ENCODE peak calls at places on chromosomes 13 and 19, in six cellular contexts. K is AG10803, V is T-helper 2 cell, G is T-helper 1 cell, W is caudate nucleus, D is kidney epithelial cell. X is an unnamed sample.

GRCh38 chr19:38891791-38892190 is 7.6 kb downstream of the SIRT2 start:
- DNase-seq in D (no peak), V (no peak), W (peak), K (no peak), G (no peak), X (no peak)

GRCh38 chr19:5637971-5638370 is 15.1 kb downstream of the SAFB start:
- DNase-seq in G (no peak), K (peak), W (no peak), V (no peak), D (no peak), X (no peak)

GRCh38 chr13:56424246-56424645 is 716.5 kb upstream of the PRR20A start:
- DNase-seq in G (no peak), D (no peak), K (no peak), V (no peak), W (no peak), X (no peak)

GRCh38 chr19:40666803-40667438 is 23.5 kb downstream of the NUMBL start:
- DNase-seq in G (no peak), V (no peak), W (no peak), K (no peak), D (no peak), X (no peak)

GRCh38 chr13:27293051-27293691 is 22.5 kb downstream of the RASL11A start:
- DNase-seq in K (no peak), D (no peak), G (no peak), V (no peak), W (no peak), X (no peak)

GRCh38 chr19:1651548-1652394 is 644 bp downstream of the TCF3 start:
- DNase-seq in D (no peak), V (no peak), W (no peak), K (peak), G (peak), X (no peak)

GRCh38 chr19:55305491-55305890 is 19.6 kb downstream of the TMEM150B start:
- DNase-seq in V (no peak), G (peak), W (no peak), D (no peak), K (peak), X (no peak)

GRCh38 chr19:33621065-33621785 is 528 bp upstream of the CHST8 start:
- DNase-seq in W (no peak), V (no peak), K (no peak), D (no peak), G (no peak), X (no peak)

GRCh38 chr19:45376045-45376724 is 5.8 kb upstream of the ERCC2 start:
- DNase-seq in D (peak), G (no peak), V (no peak), K (peak), W (no peak), X (no peak)

GRCh38 chr13:28093871-28094270 is 6.5 kb downstream of the FLT3 start:
- DNase-seq in V (no peak), D (no peak), G (no peak), K (no peak), W (no peak), X (no peak)

GRCh38 chr19:55206664-55207500 is 2.4 kb downstream of the PTPRH start:
- DNase-seq in K (peak), D (peak), G (peak), V (no peak), W (no peak), X (no peak)

GRCh38 chr13:59690857-59691500 is 472.7 kb downstream of the DIAPH3 start:
- DNase-seq in V (no peak), K (peak), G (no peak), W (no peak), D (no peak), X (no peak)

GRCh38 chr13:20105161-20105689 is 55.6 kb downstream of the GJA3 start:
- DNase-seq in G (no peak), W (no peak), K (no peak), D (no peak), V (no peak), X (no peak)

GRCh38 chr19:10431943-10432735 is 11.8 kb downstream of the PDE4A start:
- DNase-seq in K (peak), D (no peak), G (peak), V (peak), W (peak), X (no peak)

GRCh38 chr19:35577918-35578317 is 8.1 kb upstream of the PMIS2 start:
- DNase-seq in W (no peak), D (no peak), K (no peak), V (no peak), G (no peak), X (no peak)

GRCh38 chr19:35120492-35120891 is 4.9 kb downstream of the FXYD3 start:
- DNase-seq in G (no peak), V (no peak), W (no peak), K (peak), D (no peak), X (peak)

GRCh38 chr19:33429891-33430673 is 56.6 kb downstream of the CEBPG start:
- DNase-seq in W (no peak), V (no peak), K (no peak), D (no peak), G (no peak), X (peak)

GRCh38 chr13:21014139-21014665 is 47.2 kb downstream of the LATS2 start:
- DNase-seq in V (no peak), G (no peak), D (no peak), K (no peak), W (no peak), X (no peak)

GRCh38 chr13:63075126-63075525 is 1659.5 kb upstream of the PCDH20 start:
- DNase-seq in G (no peak), W (no peak), D (no peak), K (no peak), V (no peak), X (no peak)

GRCh38 chr19:41882568-41883462 is at the start of gene ARHGEF1:
- DNase-seq in K (peak), W (no peak), G (peak), D (no peak), V (peak), X (no peak)

GRCh38 chr19:11798391-11799296 is at the start of gene ZNF491:
- DNase-seq in G (peak), K (peak), W (peak), D (peak), V (peak), X (no peak)

GRCh38 chr13:27283906-27284523 is 13.4 kb downstream of the RASL11A start:
- DNase-seq in G (peak), K (peak), D (no peak), W (no peak), V (no peak), X (no peak)

GRCh38 chr19:58555369-58555885 is 522 bp upstream of the CHMP2A start:
- DNase-seq in W (no peak), V (no peak), G (no peak), K (no peak), D (no peak), X (no peak)

GRCh38 chr19:6100284-6100915 is 9.9 kb downstream of the RFX2 start:
- DNase-seq in W (no peak), V (no peak), G (peak), D (no peak), K (no peak), X (no peak)

GRCh38 chr13:59823495-59823894 is 340.2 kb downstream of the DIAPH3 start:
- DNase-seq in V (no peak), G (no peak), K (peak), W (no peak), D (peak), X (no peak)

GRCh38 chr19:30253581-30253996 is 118.6 kb upstream of the ZNF536 start:
- DNase-seq in W (no peak), K (peak), G (no peak), D (no peak), V (no peak), X (no peak)

GRCh38 chr13:52103386-52103785 is 25.5 kb downstream of the NEK5 start:
- DNase-seq in K (no peak), W (no peak), V (no peak), G (no peak), D (no peak), X (no peak)

GRCh38 chr13:71524245-71525002 is 342.6 kb downstream of the DACH1 start:
- DNase-seq in G (no peak), K (no peak), V (no peak), D (no peak), W (no peak), X (peak)

GRCh38 chr19:49560358-49560900 is 19.9 kb downstream of the NOSIP start:
- DNase-seq in K (no peak), D (no peak), W (peak), G (peak), V (no peak), X (no peak)

GRCh38 chr19:2271516-2272103 is 10.4 kb downstream of the PEAK3 start:
- DNase-seq in W (no peak), V (no peak), D (no peak), K (peak), G (no peak), X (no peak)